ENCODE peak calls at places on chromosomes 5 and 9, in eight cellular contexts. One of them, this sample, is unnamed.

GRCh38 chr9:98770717-98771116 is 25.6 kb downstream of the ANKS6 start:
- DNase-seq in NT2/D1: no peak
- DNase-seq in lung: no peak
- DNase-seq in RWPE1: no peak
- DNase-seq in adrenal gland: no peak
- DNase-seq in HEK293T: no peak
- DNase-seq in C1 segment of cervical spinal cord: no peak
- DNase-seq in activated B cell treated with CpG ODN at 0.5 μM for 24 hours: no peak
- DNase-seq in this sample: no peak

GRCh38 chr5:173764321-173765029 is 123.7 kb upstream of the CPEB4 start:
- DNase-seq in NT2/D1: no peak
- DNase-seq in lung: peak; percentile 79
- DNase-seq in RWPE1: peak; percentile 97
- DNase-seq in adrenal gland: peak; percentile 96
- DNase-seq in HEK293T: peak; percentile 74
- DNase-seq in C1 segment of cervical spinal cord: no peak
- DNase-seq in activated B cell treated with CpG ODN at 0.5 μM for 24 hours: no peak
- DNase-seq in this sample: peak; percentile 51

GRCh38 chr9:74570879-74571512 is 73.9 kb downstream of the RORB start:
- DNase-seq in NT2/D1: no peak
- DNase-seq in lung: no peak
- DNase-seq in RWPE1: peak; percentile 42
- DNase-seq in adrenal gland: peak; percentile 13
- DNase-seq in HEK293T: peak; percentile 31
- DNase-seq in C1 segment of cervical spinal cord: no peak
- DNase-seq in activated B cell treated with CpG ODN at 0.5 μM for 24 hours: no peak
- DNase-seq in this sample: peak; percentile 4

GRCh38 chr5:114857951-114858401 is 311.7 kb downstream of the TRIM36 start:
- DNase-seq in NT2/D1: no peak
- DNase-seq in lung: no peak
- DNase-seq in RWPE1: no peak
- DNase-seq in adrenal gland: no peak
- DNase-seq in HEK293T: no peak
- DNase-seq in C1 segment of cervical spinal cord: no peak
- DNase-seq in activated B cell treated with CpG ODN at 0.5 μM for 24 hours: no peak
- DNase-seq in this sample: peak; percentile 5

GRCh38 chr5:142811840-142812557 is 41.8 kb downstream of the ARHGAP26 start:
- DNase-seq in NT2/D1: no peak
- DNase-seq in lung: no peak
- DNase-seq in RWPE1: no peak
- DNase-seq in adrenal gland: no peak
- DNase-seq in HEK293T: no peak
- DNase-seq in C1 segment of cervical spinal cord: no peak
- DNase-seq in activated B cell treated with CpG ODN at 0.5 μM for 24 hours: no peak
- DNase-seq in this sample: no peak

GRCh38 chr9:98808879-98809278 is 1.4 kb downstream of the GALNT12 start:
- DNase-seq in NT2/D1: no peak
- DNase-seq in lung: no peak
- DNase-seq in RWPE1: no peak
- DNase-seq in adrenal gland: no peak
- DNase-seq in HEK293T: no peak
- DNase-seq in C1 segment of cervical spinal cord: no peak
- DNase-seq in activated B cell treated with CpG ODN at 0.5 μM for 24 hours: no peak
- DNase-seq in this sample: no peak

GRCh38 chr5:76579166-76579765 is 43.9 kb downstream of the F2RL2 start:
- DNase-seq in NT2/D1: no peak
- DNase-seq in lung: no peak
- DNase-seq in RWPE1: peak; percentile 62
- DNase-seq in adrenal gland: no peak
- DNase-seq in HEK293T: no peak
- DNase-seq in C1 segment of cervical spinal cord: no peak
- DNase-seq in activated B cell treated with CpG ODN at 0.5 μM for 24 hours: no peak
- DNase-seq in this sample: no peak

GRCh38 chr5:77483662-77484061 is 8.5 kb downstream of the WDR41 start:
- DNase-seq in NT2/D1: no peak
- DNase-seq in lung: no peak
- DNase-seq in RWPE1: no peak
- DNase-seq in adrenal gland: no peak
- DNase-seq in HEK293T: no peak
- DNase-seq in C1 segment of cervical spinal cord: no peak
- DNase-seq in activated B cell treated with CpG ODN at 0.5 μM for 24 hours: no peak
- DNase-seq in this sample: no peak

GRCh38 chr9:13811876-13812275 is 502.1 kb downstream of the NFIB start:
- DNase-seq in NT2/D1: no peak
- DNase-seq in lung: no peak
- DNase-seq in RWPE1: no peak
- DNase-seq in adrenal gland: no peak
- DNase-seq in HEK293T: no peak
- DNase-seq in C1 segment of cervical spinal cord: no peak
- DNase-seq in activated B cell treated with CpG ODN at 0.5 μM for 24 hours: no peak
- DNase-seq in this sample: no peak

GRCh38 chr9:116149844-116150243 is 3.7 kb upstream of the PAPPA start:
- DNase-seq in NT2/D1: peak; percentile 57
- DNase-seq in lung: peak; percentile 34
- DNase-seq in RWPE1: no peak
- DNase-seq in adrenal gland: peak; percentile 22
- DNase-seq in HEK293T: peak; percentile 36
- DNase-seq in C1 segment of cervical spinal cord: peak; percentile 1
- DNase-seq in activated B cell treated with CpG ODN at 0.5 μM for 24 hours: no peak
- DNase-seq in this sample: no peak

GRCh38 chr9:134461436-134461982 is 135.3 kb downstream of the RXRA start:
- DNase-seq in NT2/D1: no peak
- DNase-seq in lung: no peak
- DNase-seq in RWPE1: no peak
- DNase-seq in adrenal gland: no peak
- DNase-seq in HEK293T: no peak
- DNase-seq in C1 segment of cervical spinal cord: no peak
- DNase-seq in activated B cell treated with CpG ODN at 0.5 μM for 24 hours: no peak
- DNase-seq in this sample: no peak

GRCh38 chr5:158560170-158560569 is 539.5 kb downstream of the EBF1 start:
- DNase-seq in NT2/D1: no peak
- DNase-seq in lung: no peak
- DNase-seq in RWPE1: peak; percentile 51
- DNase-seq in adrenal gland: no peak
- DNase-seq in HEK293T: no peak
- DNase-seq in C1 segment of cervical spinal cord: no peak
- DNase-seq in activated B cell treated with CpG ODN at 0.5 μM for 24 hours: peak; percentile 48
- DNase-seq in this sample: no peak

This sample was measured in frontal cortex.